ENCODE peak calls at places on chromosomes 11 and 22, in six cellular contexts. P, L, I, V, E and M are unnamed samples.
A peak's percentile ranks its signal among the peaks of the same experiment; 100 is the strongest.

GRCh38 chr11:82858556-82859091 is 41.6 kb downstream of the PRCP start:
- DNase-seq in P (no peak), L (no peak), E (peak; percentile 25), V (peak; percentile 91), I (no peak), M (no peak)

GRCh38 chr11:128095459-128096096 is 491.8 kb downstream of the ETS1 start:
- DNase-seq in I (no peak), P (no peak), L (no peak), E (peak; percentile 83), V (peak; percentile 78), M (no peak)

GRCh38 chr11:65112226-65112550 is 516 bp downstream of the TM7SF2 start:
- DNase-seq in P (no peak), E (no peak), I (no peak), L (peak; percentile 55), V (no peak), M (no peak)

GRCh38 chr22:22180738-22181514 is 63.7 kb upstream of the VPREB1 start:
- DNase-seq in L (no peak), V (no peak), P (no peak), E (no peak), I (no peak), M (no peak)

GRCh38 chr22:35192121-35192918 is 65.0 kb upstream of the HMGXB4 start:
- DNase-seq in L (no peak), I (no peak), V (no peak), E (peak; percentile 71), P (no peak), M (no peak)

GRCh38 chr11:106399624-106400023 is 322.2 kb downstream of the AASDHPPT start:
- DNase-seq in L (no peak), P (no peak), I (no peak), E (no peak), V (no peak), M (no peak)

GRCh38 chr11:504053-504993 is 2.7 kb downstream of the RNH1 start:
- DNase-seq in E (no peak), L (no peak), V (no peak), I (no peak), P (peak; percentile 40), M (peak; percentile 55)

GRCh38 chr11:45745065-45745811 is 59.7 kb upstream of the SLC35C1 start:
- DNase-seq in P (peak; percentile 49), V (no peak), L (no peak), I (no peak), E (no peak), M (peak; percentile 20)

GRCh38 chr11:126630893-126631292 is 275.4 kb downstream of the ST3GAL4 start:
- DNase-seq in P (no peak), L (no peak), E (no peak), I (no peak), V (no peak), M (no peak)

GRCh38 chr11:104015649-104016415 is 20.6 kb upstream of the DDI1 start:
- DNase-seq in V (no peak), P (no peak), E (peak; percentile 17), I (no peak), L (no peak), M (no peak)

GRCh38 chr11:77039491-77040400 is 5.5 kb downstream of the B3GNT6 start:
- DNase-seq in V (no peak), E (peak; percentile 41), I (no peak), P (no peak), L (peak; percentile 79), M (peak; percentile 18)

GRCh38 chr11:124897681-124898680 is at the start of gene ROBO4:
- DNase-seq in P (peak; percentile 56), I (no peak), V (peak; percentile 62), L (peak; percentile 33), E (peak; percentile 94), M (peak; percentile 28)

GRCh38 chr22:36193171-36193570 is 8.4 kb downstream of the APOL4 start:
- DNase-seq in I (no peak), V (no peak), E (no peak), P (no peak), L (no peak), M (no peak)

GRCh38 chr11:68946416-68947090 is 34.2 kb downstream of the MRGPRD start:
- DNase-seq in P (peak; percentile 77), I (no peak), V (peak; percentile 74), L (no peak), E (peak; percentile 68), M (no peak)

GRCh38 chr11:8566613-8567210 is 27.3 kb downstream of the STK33 start:
- DNase-seq in L (no peak), V (peak; percentile 35), P (no peak), E (peak; percentile 55), I (no peak), M (no peak)

GRCh38 chr11:100827934-100828661 is 141.0 kb downstream of the ARHGAP42 start:
- DNase-seq in E (peak; percentile 57), I (no peak), V (peak; percentile 95), P (no peak), L (peak; percentile 44), M (no peak)

GRCh38 chr11:64661146-64661545 is 61.9 kb downstream of the NRXN2 start:
- DNase-seq in P (no peak), L (no peak), V (no peak), I (no peak), E (no peak), M (no peak)

GRCh38 chr11:46003647-46004046 is 81.2 kb downstream of the LARGE2 start:
- DNase-seq in I (no peak), L (no peak), P (no peak), V (no peak), E (peak; percentile 6), M (no peak)

DNA sequence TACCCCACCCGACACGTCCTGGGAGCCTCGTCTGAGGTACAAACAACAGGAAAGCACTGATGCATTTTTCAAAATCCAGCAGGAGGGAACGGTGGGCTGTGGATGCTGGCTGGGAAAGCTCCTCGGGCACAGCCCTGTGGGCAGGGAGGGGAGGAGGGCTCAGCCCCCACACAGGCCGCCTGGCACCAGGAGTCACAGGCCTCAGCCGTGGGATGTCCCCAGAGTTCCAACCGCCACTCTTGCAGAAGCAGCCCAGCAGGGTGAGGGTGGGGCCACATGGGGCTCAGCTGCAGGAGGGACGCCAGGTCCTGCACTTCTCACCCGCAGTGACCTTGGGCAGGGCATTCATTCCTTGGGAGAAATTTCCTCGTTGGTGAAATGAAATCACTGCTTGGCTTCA is 274.6 kb downstream of the BRD1 start:
- DNase-seq in I (peak; percentile 37), L (no peak), V (no peak), E (no peak), P (no peak), M (no peak)
- H3K27me3 ChIP-seq in I (no peaks in the 10 kb centered on the region), L (no peaks in the 10 kb centered on the region), V (peaks cover 94% of the 10 kb centered on the region), E (no peaks in the 10 kb centered on the region), P (no peaks in the 10 kb centered on the region), M (no peaks in the 10 kb centered on the region)

GRCh38 chr11:117950320-117950719 is 21.1 kb upstream of the TMPRSS13 start:
- DNase-seq in V (no peak), L (no peak), E (no peak), P (no peak), I (no peak), M (peak; percentile 21)
- TF ChIP-seq CTCF in V (no peak), L (no peak), E (no peak), P (no peak), I (no peak), M (peak; percentile 11)

DNA sequence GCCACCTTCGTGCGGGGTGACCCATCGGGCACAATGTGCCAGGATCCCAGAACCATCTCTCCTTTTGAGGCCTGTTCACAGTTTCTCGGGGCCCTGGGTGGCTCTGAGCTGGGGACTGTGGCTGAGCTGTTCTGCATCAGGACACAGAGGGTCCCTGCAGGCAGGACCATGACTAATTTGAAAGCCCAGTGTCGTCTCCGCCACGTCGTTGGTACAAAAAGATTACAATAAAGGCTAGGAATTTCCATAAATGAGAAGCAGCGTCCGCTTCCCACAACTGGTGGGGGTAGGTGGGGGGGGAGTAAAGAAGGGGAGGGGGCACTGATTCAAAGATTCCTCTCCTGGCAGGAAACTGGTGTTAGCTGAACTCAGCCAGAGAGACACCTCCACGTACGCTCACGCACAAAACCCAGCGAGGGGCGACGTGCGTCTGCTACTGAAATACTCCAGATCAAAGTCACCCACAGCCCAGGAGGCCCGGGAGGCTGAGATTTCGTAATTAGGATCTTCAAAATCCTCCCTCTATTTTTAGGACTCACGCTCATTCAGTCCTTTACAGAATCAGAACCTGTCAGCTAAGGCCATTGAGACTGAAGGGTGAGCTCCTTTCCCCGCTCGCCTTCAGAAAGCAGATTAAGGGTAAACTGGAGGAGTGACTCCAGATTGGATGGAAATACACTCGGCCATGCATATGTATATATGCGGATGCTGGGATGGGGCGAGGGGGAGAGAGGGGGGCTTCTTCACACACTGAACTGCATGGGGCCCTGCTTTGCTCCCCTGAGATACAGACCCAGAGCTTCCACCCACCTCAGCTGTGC is 10.9 kb downstream of the MN1 start:
- DNase-seq in P (no peak), E (no peak), V (no peak), I (no peak), L (no peak), M (no peak)
- H3K4me1 ChIP-seq in P (no peaks in the 10 kb centered on the region), E (no peaks in the 10 kb centered on the region), V (peaks cover 3% of the 10 kb centered on the region), I (no peaks in the 10 kb centered on the region), L (peaks cover 21% of the 10 kb centered on the region), M (no peaks in the 10 kb centered on the region)

DNA sequence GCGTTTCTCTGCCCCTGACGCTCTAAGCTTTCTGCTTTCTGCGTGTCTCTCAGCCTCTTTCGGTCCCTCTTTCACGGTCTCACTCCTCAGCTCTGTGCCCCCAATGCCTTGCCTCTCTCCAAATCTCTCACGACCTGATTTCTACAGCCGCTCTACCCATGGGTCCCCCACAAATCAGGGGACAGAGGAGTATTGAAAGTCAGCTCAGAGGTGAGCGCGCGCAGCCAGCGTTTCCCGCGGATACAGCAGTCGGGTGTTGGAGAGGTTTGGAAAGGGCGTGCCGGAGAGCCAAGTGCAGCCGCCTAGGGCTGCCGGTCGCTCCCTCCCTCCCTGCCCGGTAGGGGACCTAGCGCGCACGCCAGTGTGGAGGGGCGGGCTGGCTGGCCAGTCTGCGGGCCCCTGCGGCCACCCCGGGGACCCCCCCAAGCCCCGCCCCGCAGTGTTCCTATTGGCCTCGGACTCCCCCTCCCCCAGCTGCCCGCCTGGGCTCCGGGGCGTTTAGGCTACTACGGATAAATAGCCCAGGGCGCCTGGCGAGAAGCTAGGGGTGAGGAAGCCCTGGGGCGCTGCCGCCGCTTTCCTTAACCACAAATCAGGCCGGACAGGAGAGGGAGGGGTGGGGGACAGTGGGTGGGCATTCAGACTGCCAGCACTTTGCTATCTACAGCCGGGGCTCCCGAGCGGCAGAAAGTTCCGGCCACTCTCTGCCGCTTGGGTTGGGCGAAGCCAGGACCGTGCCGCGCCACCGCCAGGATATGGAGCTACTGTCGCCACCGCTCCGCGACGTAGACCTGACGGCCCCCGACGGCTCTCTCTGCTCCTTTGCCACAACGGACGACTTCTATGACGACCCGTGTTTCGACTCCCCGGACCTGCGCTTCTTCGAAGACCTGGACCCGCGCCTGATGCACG is at the start of gene MYOD1:
- DNase-seq in V (no peak), I (no peak), E (no peak), L (peak; percentile 73), P (no peak), M (no peak)
- H3K27me3 ChIP-seq in V (peaks cover 55% of the 10 kb centered on the region), I (peaks cover 18% of the 10 kb centered on the region), E (peaks cover 42% of the 10 kb centered on the region), L (peaks cover 74% of the 10 kb centered on the region), P (no peaks in the 10 kb centered on the region), M (peaks cover 30% of the 10 kb centered on the region)

DNA sequence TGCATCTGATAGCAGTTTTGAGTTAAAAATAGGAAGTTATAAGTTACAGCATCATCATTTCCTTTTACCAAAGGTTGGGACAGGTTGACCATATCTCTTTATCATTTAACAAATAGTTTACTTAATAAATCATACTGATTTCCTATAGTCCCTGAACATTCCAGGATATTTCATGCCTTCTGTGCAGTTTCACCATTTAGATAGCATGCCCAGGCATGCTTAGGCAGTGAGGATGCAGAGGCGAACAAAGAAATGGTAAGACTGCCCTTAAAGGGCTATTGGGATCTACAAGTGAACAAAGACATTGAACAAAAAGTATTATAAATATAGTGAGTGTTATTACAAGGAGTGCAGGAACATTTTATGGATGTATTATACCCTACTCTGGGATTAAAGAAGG is 96.4 kb downstream of the PRMT3 start:
- DNase-seq in P (no peak), L (no peak), E (peak; percentile 69), V (no peak), I (no peak), M (no peak)
- TF ChIP-seq CTCF in P (no peak), L (no peak), E (no peak), V (no peak), I (no peak), M (no peak)